ENCODE peak calls at places on chromosomes 1 and 21, in nine cellular contexts. X is ascending aorta, N is tibial nerve, Y is left ventricle myocardium inferior, V is GM23338, J is lower leg skin, U is AG09309, P is epithelial cell of esophagus, Z is HFF-Myc. D is an unnamed sample.

GRCh38 chr1:237012789-237013383 is 8.6 kb upstream of the MT1HL1 start:
- DNase-seq in V (no peak), N (no peak), Z (no peak), U (no peak), Y (peak), P (peak), X (peak), J (no peak), D (no peak)

GRCh38 chr1:55706397-55706796 is 491.2 kb upstream of the USP24 start:
- DNase-seq in J (no peak), P (no peak), V (no peak), N (no peak), X (no peak), Z (no peak), Y (no peak), U (no peak), D (no peak)

GRCh38 chr1:116168277-116169032 is 57.3 kb downstream of the MAB21L3 start:
- DNase-seq in J (peak), Y (peak), U (no peak), P (peak), X (peak), V (peak), Z (peak), N (peak), D (peak)

GRCh38 chr1:204487256-204487615 is 7.4 kb downstream of the PIK3C2B start:
- DNase-seq in P (no peak), V (no peak), N (no peak), Z (no peak), U (no peak), Y (no peak), J (no peak), X (no peak), D (no peak)

GRCh38 chr1:1290238-1290731 is 10.0 kb downstream of the SCNN1D start:
- DNase-seq in V (peak), U (no peak), Z (no peak), N (no peak), X (no peak), J (no peak), Y (peak), P (peak), D (no peak)

GRCh38 chr1:73065585-73065984 is 783.2 kb upstream of the NEGR1 start:
- DNase-seq in J (no peak), Y (no peak), U (no peak), N (no peak), V (peak), Z (no peak), X (no peak), P (peak), D (no peak)

GRCh38 chr1:246320286-246320685 is 186.8 kb downstream of the SMYD3 start:
- DNase-seq in N (no peak), Z (peak), U (no peak), X (no peak), J (no peak), V (no peak), P (no peak), Y (no peak), D (no peak)

GRCh38 chr1:20483833-20484525 is 2.0 kb downstream of the CAMK2N1 start:
- DNase-seq in P (peak), Y (no peak), N (no peak), X (no peak), U (no peak), J (no peak), V (peak), Z (no peak), D (no peak)

GRCh38 chr1:39567302-39567701 is 9.3 kb downstream of the PABPC4 start:
- DNase-seq in Y (no peak), U (no peak), P (no peak), J (no peak), V (no peak), Z (no peak), N (no peak), X (no peak), D (no peak)

GRCh38 chr1:246947255-246947654 is 15.5 kb upstream of the AHCTF1 start:
- DNase-seq in N (peak), P (peak), Y (peak), V (no peak), U (no peak), Z (peak), X (peak), J (no peak), D (no peak)

GRCh38 chr1:155124503-155125463 is 2.9 kb upstream of the EFNA1 start:
- DNase-seq in U (no peak), J (no peak), Z (no peak), V (peak), P (peak), N (no peak), X (no peak), Y (no peak), D (no peak)

GRCh38 chr1:229196404-229197224 is 74.3 kb upstream of the RAB4A start:
- DNase-seq in J (no peak), Z (no peak), Y (no peak), P (peak), U (peak), X (no peak), V (no peak), N (no peak), D (no peak)

GRCh38 chr1:41282679-41283317 is 40.7 kb upstream of the SCMH1 start:
- DNase-seq in X (no peak), N (peak), V (peak), P (peak), J (no peak), Z (no peak), Y (no peak), U (no peak), D (no peak)

GRCh38 chr1:53266038-53266437 is 27.7 kb upstream of the MAGOH start:
- DNase-seq in V (peak), Z (no peak), U (no peak), Y (no peak), N (no peak), J (no peak), P (peak), X (peak), D (no peak)

GRCh38 chr1:19344372-19344810 is 32.3 kb downstream of the SLC66A1 start:
- DNase-seq in P (peak), X (peak), Z (no peak), V (peak), Y (peak), N (peak), J (peak), U (no peak), D (no peak)

GRCh38 chr1:189374816-189375215 is 1102.8 kb downstream of the BRINP3 start:
- DNase-seq in Z (no peak), J (no peak), V (no peak), N (no peak), U (no peak), P (no peak), Y (no peak), X (no peak), D (no peak)

DNA sequence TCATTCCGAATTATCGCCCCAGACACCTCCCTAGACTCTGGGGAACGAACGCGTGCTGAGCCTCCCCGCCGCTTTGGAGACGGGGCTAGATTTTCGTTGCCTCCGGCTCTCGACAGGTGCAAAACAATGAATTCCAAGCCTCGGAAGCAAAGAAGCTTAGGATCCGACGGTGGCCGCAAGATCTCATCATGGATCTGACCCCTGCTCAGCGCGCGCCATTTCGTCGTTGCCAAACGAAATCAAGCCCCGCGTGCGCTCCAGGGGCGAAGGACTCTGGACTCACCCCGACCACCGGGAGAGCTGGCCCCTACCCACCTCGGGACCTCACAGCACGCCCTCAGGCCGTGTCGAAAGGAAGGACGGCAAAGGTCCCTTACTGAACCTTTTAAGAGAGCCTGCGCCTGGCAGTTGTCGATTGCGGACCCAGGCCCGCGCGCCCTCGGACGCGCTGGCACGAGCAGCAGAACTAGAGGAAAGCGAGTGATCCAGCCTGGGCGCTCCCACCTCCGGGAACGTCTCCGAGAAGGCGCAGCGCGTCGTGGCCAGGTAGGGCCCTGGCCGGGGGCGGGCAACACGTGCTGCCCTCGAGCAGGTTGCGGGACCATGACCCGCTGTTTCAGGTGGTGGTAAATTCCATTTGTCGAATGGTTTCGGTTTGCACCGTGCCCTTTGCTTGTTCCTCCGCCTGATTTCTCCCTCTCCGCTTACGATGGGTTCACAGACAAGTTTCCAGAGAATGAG is 1.6 kb upstream of the RUNX3 start:
- DNase-seq in U (no peak), Z (no peak), J (no peak), P (no peak), N (no peak), Y (no peak), V (peak), X (no peak), D (no peak)
- H3K4me3 ChIP-seq in U (no peak), Z (no peak), J (no peak), P (no peak), N (no peak), Y (peak), V (peak), X (peak), D (no peak)

GRCh38 chr21:33020558-33021100 is 5.1 kb upstream of the OLIG2 start:
- DNase-seq in P (no peak), J (peak), N (no peak), U (no peak), V (no peak), Y (no peak), Z (no peak), X (no peak), D (no peak)
- H3K4me3 ChIP-seq in P (no peak), J (no peak), N (no peak), U (no peak), V (peak), Y (no peak), Z (no peak), X (no peak), D (no peak)

GRCh38 chr1:94864821-94865220 is 44.7 kb downstream of the SLC44A3 start:
- DNase-seq in V (peak), P (no peak), N (no peak), Z (no peak), J (peak), X (no peak), Y (no peak), U (no peak), D (no peak)
- H3K4me3 ChIP-seq in V (peak), P (no peak), N (peak), Z (no peak), J (no peak), X (no peak), Y (no peak), U (no peak), D (no peak)

GRCh38 chr1:227318852-227319607 is 738 bp upstream of the CDC42BPA start:
- DNase-seq in Y (peak), P (peak), X (peak), J (peak), N (peak), U (no peak), Z (no peak), V (peak), D (no peak)

GRCh38 chr1:227323164-227323955 is 5.1 kb upstream of the CDC42BPA start:
- DNase-seq in U (no peak), P (peak), V (no peak), Y (no peak), J (no peak), X (no peak), Z (no peak), N (no peak), D (no peak)

GRCh38 chr1:227322376-227322775 is 4.1 kb upstream of the CDC42BPA start:
- DNase-seq in Y (no peak), V (peak), J (no peak), P (no peak), U (no peak), Z (no peak), N (no peak), X (no peak), D (no peak)

GRCh38 chr1:227320476-227320875 is 2.2 kb upstream of the CDC42BPA start:
- DNase-seq in X (no peak), U (no peak), V (no peak), N (no peak), Z (no peak), P (no peak), Y (no peak), J (no peak), D (no peak)

DNA sequence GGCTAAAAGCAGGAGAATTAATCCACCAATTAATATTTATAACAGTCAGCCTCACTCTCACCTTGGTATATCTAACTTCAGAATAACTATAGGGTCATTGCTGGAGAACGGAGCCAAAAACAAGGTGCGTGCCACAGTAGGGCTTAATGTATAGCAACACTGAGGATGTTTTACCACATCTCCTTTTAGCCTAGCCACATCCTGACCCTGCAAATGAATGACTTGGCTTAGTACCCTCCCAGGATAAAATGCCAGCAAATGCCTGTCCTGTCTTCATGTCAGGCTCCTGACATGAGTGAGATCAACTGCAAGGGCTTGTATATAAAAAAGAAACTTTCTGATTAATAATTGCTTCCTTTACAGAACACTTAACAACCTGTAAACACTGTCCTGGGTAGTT is 2.7 kb upstream of the CDC42BPA start:
- DNase-seq in V (no peak), P (no peak), Z (no peak), J (no peak), N (no peak), Y (no peak), X (no peak), U (no peak), D (no peak)
- H3K4me3 ChIP-seq in V (no peak), P (no peak), Z (no peak), J (no peak), N (no peak), Y (no peak), X (no peak), U (no peak), D (no peak)

DNA sequence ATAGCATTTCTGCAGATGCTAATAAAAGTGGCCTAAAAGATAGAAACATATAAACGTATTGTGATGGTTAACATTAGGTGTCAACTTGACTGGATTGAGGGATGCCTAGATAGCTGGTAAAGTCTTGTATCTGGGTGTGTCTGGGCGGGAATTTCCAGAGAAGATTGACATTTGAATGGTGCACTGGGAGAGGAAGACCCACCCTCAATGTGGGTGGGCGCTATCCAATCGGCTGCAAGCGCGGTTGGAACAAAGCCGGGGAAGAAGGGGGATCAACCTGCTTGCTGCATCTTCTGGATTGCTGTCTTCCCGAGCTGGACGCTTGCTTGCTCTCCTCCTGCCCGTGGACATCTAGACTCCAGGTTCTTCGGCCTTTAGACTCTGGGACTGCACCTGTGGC is 114.0 kb upstream of the ZNF644 start:
- DNase-seq in Z (no peak), U (no peak), V (peak), P (no peak), N (no peak), X (no peak), Y (no peak), J (no peak), D (no peak)
- H3K4me3 ChIP-seq in Z (no peak), U (no peak), V (peak), P (no peak), N (no peak), X (no peak), Y (no peak), J (no peak), D (no peak)